ENCODE peak calls at places on chromosome 1, in eight cellular contexts. W is fibroblast of lung, Y is neuronal stem cell, E is GM23248, G is neural progenitor cell, Q is A549, P is MM.1S, T is PC-9. F is an unnamed sample. For H3K4me1, the result is how much of the 10 kb centered on the place peaks cover.

GRCh38 chr1:162690672-162691434 is 58.6 kb downstream of the DDR2 start:
- DNase-seq in Q (peak), E (peak), W (peak), P (no peak), G (peak), Y (no peak), T (peak), F (peak)

GRCh38 chr1:18505666-18506065 is 24.9 kb downstream of the KLHDC7A start:
- DNase-seq in E (no peak), G (no peak), T (no peak), Q (no peak), W (no peak), Y (no peak), P (no peak), F (no peak)

GRCh38 chr1:173210273-173210672 is 3.1 kb upstream of the TNFSF4 start:
- DNase-seq in Y (no peak), Q (no peak), P (no peak), T (no peak), W (no peak), G (no peak), E (no peak), F (no peak)

GRCh38 chr1:26360051-26360806 is 6.3 kb upstream of the CRYBG2 start:
- DNase-seq in W (no peak), Q (no peak), Y (peak), G (peak), T (no peak), E (no peak), P (no peak), F (no peak)

GRCh38 chr1:79982218-79982617 is 975.7 kb upstream of the ADGRL4 start:
- DNase-seq in W (peak), E (peak), T (no peak), G (no peak), Y (no peak), Q (no peak), P (peak), F (no peak)

GRCh38 chr1:225857256-225857655 is 24.9 kb downstream of the TMEM63A start:
- DNase-seq in P (no peak), Y (no peak), T (no peak), G (no peak), Q (no peak), E (no peak), W (no peak), F (no peak)

GRCh38 chr1:163796394-163796821 is 474.7 kb downstream of the NUF2 start:
- DNase-seq in E (peak), P (no peak), Y (no peak), T (no peak), G (peak), Q (peak), W (peak), F (no peak)

GRCh38 chr1:7380712-7381111 is 390.4 kb upstream of the VAMP3 start:
- DNase-seq in P (no peak), G (no peak), E (no peak), Q (no peak), T (no peak), Y (no peak), W (no peak), F (no peak)

GRCh38 chr1:154337253-154337894 is 12.0 kb downstream of the ATP8B2 start:
- DNase-seq in Y (no peak), G (no peak), Q (no peak), T (no peak), E (no peak), P (peak), W (no peak), F (no peak)

DNA sequence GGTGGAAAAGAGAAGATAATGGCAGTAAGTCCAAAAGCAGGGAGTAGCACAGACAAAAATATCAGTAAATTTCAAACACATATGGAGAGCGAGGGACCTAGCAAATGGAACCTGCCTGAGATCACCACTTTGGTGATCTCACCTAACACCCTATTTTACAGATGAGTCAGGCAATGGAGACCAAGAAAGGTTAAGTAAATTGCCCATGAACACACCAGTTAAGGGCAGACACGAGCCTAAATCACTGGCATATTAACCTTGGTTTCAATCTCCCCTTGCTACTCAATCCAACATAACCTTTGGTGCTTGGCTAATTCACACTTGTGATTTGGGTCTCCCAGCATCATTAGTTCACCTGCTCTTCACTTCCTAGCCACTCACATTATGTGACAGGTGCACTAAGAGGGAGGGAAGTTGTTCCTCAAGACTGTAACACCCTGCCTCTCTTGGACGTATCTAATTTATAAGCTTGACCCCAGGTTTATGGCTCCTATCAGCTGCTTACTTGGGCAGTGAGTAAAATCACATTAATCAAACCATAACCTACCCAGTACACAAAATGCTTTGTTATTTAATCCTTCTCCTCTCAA is 11.5 kb downstream of the ZNF697 start:
- DNase-seq in T (no peak), Y (no peak), G (no peak), Q (no peak), P (no peak), W (no peak), E (no peak), F (no peak)
- H3K4me2 ChIP-seq in T (no peak), Y (no peak), G (no peak), Q (no peak), P (no peak), W (no peak), E (peak), F (no peak)

DNA sequence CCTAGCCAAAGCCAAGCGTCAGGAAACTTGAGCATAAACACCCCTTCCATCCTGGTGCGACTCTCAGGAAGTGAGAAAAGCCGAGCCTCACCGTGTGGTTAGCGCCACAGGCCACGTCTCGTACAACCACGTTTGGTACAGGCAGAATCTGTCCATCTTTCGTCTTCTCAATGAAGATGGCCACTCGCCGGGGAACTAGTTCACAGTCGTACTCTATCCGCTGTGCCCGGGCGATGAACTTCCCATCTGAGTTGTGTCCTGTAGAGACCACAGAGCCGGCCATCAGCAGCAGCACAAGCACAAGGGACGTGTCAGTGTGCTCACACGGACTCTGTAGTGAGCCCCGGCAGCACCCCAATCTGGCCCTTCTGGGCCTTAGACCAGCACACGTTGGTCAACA is 23.1 kb downstream of the RCC2 start:
- DNase-seq in W (no peak), Y (no peak), Q (no peak), T (no peak), E (no peak), G (no peak), P (no peak), F (no peak)
- H3K4me1 ChIP-seq in W (under half), Y (under half), Q (under half), T (under half), E (under half), G (under half), P (under half), F (under half)

GRCh38 chr1:33927721-33928120 is 63.8 kb downstream of the HMGB4 start:
- DNase-seq in Q (no peak), E (no peak), Y (no peak), T (no peak), G (no peak), W (peak), P (no peak), F (no peak)

GRCh38 chr1:33930346-33931114 is 66.7 kb downstream of the HMGB4 start:
- DNase-seq in Q (no peak), Y (no peak), G (no peak), W (no peak), E (no peak), T (no peak), P (no peak), F (no peak)

GRCh38 chr1:33925586-33925985 is 61.7 kb downstream of the HMGB4 start:
- DNase-seq in W (peak), Y (no peak), G (no peak), E (no peak), Q (no peak), P (no peak), T (no peak), F (no peak)

GRCh38 chr1:33928256-33928655 is 64.4 kb downstream of the HMGB4 start:
- DNase-seq in Q (no peak), W (peak), P (no peak), Y (no peak), E (peak), G (no peak), T (no peak), F (no peak)

DNA sequence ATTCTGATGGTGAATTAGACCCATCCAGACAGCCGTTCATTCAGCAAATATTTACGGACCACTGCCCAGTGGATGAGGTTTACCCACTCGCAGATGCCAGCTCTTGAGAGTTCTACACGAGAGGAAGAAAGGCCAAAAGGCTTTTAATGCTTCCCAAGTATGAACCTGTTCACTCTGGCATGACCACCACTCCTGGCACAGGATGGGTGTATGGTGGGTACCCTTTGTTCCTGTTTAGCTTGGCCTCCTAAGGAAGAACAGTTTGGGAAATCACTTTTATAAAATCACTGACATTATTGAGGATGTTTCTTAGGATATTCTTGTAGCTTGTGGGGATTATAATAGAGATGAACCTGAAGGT is 67.2 kb downstream of the HMGB4 start:
- DNase-seq in W (no peak), T (no peak), Q (no peak), E (no peak), P (no peak), Y (no peak), G (no peak), F (no peak)
- H3K4me2 ChIP-seq in W (no peak), T (no peak), Q (no peak), E (no peak), P (no peak), Y (no peak), G (no peak), F (no peak)

GRCh38 chr1:116337398-116337797 is 35.6 kb upstream of the ATP1A1 start:
- DNase-seq in Q (no peak), G (no peak), Y (no peak), T (no peak), E (no peak), W (no peak), P (no peak), F (no peak)

GRCh38 chr1:116343019-116343418 is 30.0 kb upstream of the ATP1A1 start:
- DNase-seq in E (no peak), W (no peak), P (no peak), T (no peak), G (no peak), Y (no peak), Q (no peak), F (no peak)

GRCh38 chr1:116345011-116345410 is 28.0 kb upstream of the ATP1A1 start:
- DNase-seq in P (no peak), W (no peak), Q (no peak), E (no peak), Y (no peak), T (no peak), G (no peak), F (no peak)

GRCh38 chr1:116338400-116338799 is 34.6 kb upstream of the ATP1A1 start:
- DNase-seq in T (no peak), E (no peak), W (no peak), G (no peak), P (no peak), Y (no peak), Q (no peak), F (no peak)

GRCh38 chr1:116340506-116341240 is 32.4 kb upstream of the ATP1A1 start:
- DNase-seq in Q (no peak), W (no peak), P (no peak), T (peak), E (no peak), G (no peak), Y (no peak), F (no peak)
- H3K4me1 ChIP-seq in Q (under half), W (under half), P (under half), T (under half), E (under half), G (under half), Y (under half), F (under half)

GRCh38 chr1:221510793-221511503 is 230.9 kb downstream of the DUSP10 start:
- DNase-seq in E (no peak), P (no peak), T (no peak), Y (no peak), G (no peak), Q (no peak), W (no peak), F (no peak)
- H3K4me2 ChIP-seq in E (no peak), P (no peak), T (no peak), Y (no peak), G (no peak), Q (no peak), W (no peak), F (no peak)

GRCh38 chr1:87905651-87906050 is 577.0 kb downstream of the LMO4 start:
- DNase-seq in W (no peak), G (no peak), Q (no peak), E (no peak), P (no peak), Y (no peak), T (no peak), F (no peak)
- H3K4me1 ChIP-seq in W (under half), G (under half), Q (under half), E (under half), P (under half), Y (under half), T (under half), F (under half)

DNA sequence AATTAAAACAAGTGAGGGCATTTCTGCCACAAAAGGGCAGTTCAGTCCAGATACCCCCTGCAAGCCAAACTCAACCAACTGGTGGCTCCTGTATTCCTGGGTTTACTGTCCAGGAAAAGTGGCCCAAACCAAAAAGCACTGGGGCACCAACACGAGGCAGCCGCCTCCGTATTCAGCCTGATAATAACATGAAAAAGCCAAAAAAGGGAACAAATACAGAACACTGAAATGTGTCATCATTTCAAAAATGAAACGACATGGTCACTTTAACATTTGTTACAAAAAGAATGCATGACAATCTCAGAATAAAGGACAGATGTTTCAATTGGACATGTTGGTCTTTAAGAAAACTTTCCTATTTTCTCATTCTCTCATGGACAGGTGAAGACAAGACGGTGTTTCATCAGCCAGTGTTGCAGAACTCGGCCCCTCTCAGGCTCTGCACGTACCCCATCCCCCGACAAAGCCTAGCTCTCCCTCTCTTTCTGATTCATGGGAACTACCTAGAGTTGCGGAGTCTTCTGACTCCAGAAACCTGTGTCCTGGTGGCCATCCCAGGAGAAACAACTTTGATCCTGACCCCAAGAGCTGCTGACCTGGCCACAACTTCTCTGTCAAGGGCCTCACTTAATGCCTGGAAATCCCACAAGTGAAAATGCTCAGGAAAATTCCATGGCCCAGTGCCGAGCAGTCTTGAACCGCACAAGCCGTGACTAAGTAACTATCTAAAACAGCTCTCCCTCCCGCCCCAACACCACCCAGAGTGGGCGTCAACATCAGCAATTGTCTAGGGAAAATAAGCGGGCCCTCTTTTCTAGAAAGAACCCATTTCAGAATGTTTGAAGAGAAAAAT is 27.1 kb downstream of the ZBTB17 start:
- DNase-seq in W (peak), T (no peak), Q (no peak), Y (no peak), E (peak), P (no peak), G (no peak), F (no peak)
- H3K4me2 ChIP-seq in W (peak), T (no peak), Q (peak), Y (no peak), E (peak), P (no peak), G (no peak), F (no peak)

F was measured in DND-41.